ENCODE peak calls at places on chromosomes 16 and 17, in seven cellular contexts. W, T, X, Z, U, V and M are unnamed samples.

GRCh38 chr16:46688101-46688656 is 799 bp downstream of the VPS35 start:
- DNase-seq in W (no peak), X (no peak), T (no peak), U (no peak), Z (no peak), V (no peak), M (no peak)

GRCh38 chr16:13343981-13344380 is 442.6 kb downstream of the SHISA9 start:
- DNase-seq in X (no peak), Z (no peak), W (no peak), V (no peak), T (no peak), U (no peak), M (no peak)

GRCh38 chr16:85575910-85576309 is 37.2 kb upstream of the GSE1 start:
- DNase-seq in T (no peak), X (no peak), W (no peak), Z (no peak), U (no peak), V (no peak), M (no peak)

GRCh38 chr17:43528319-43528987 is 17.7 kb downstream of the ETV4 start:
- DNase-seq in U (no peak), T (no peak), V (peak), Z (no peak), W (no peak), X (no peak), M (no peak)

GRCh38 chr16:55701442-55702319 is 45.9 kb downstream of the SLC6A2 start:
- DNase-seq in X (peak), Z (no peak), V (peak), W (peak), U (peak), T (peak), M (no peak)

GRCh38 chr17:80720624-80721577 is 176.3 kb downstream of the RPTOR start:
- DNase-seq in X (no peak), W (no peak), V (peak), T (peak), Z (peak), U (no peak), M (no peak)

GRCh38 chr16:71627631-71628236 is 1.8 kb downstream of the MARVELD3 start:
- DNase-seq in Z (no peak), U (no peak), V (no peak), X (no peak), W (no peak), T (no peak), M (no peak)

GRCh38 chr17:48351916-48352332 is 78.1 kb downstream of the SKAP1 start:
- DNase-seq in T (no peak), U (no peak), V (no peak), X (peak), Z (no peak), W (peak), M (peak)

GRCh38 chr17:81401727-81402529 is 6.7 kb downstream of the BAHCC1 start:
- DNase-seq in W (no peak), Z (no peak), X (no peak), U (no peak), T (no peak), V (no peak), M (peak)

GRCh38 chr17:65794572-65794971 is 233.1 kb upstream of the AXIN2 start:
- DNase-seq in T (no peak), U (no peak), W (peak), X (no peak), Z (no peak), V (peak), M (peak)